ENCODE peak calls at places on chromosomes 5 and 9, in seven cellular contexts. C, K, M, X, I, B and J are unnamed samples.

GRCh38 chr9:86783884-86784283 is 163.4 kb downstream of the GAS1 start:
- DNase-seq in B (peak; percentile 90), C (no peak), K (no peak), M (no peak), X (no peak), I (no peak), J (no peak)

GRCh38 chr9:96020300-96020821 is 144.9 kb downstream of the ERCC6L2 start:
- DNase-seq in B (no peak), K (no peak), X (no peak), C (no peak), M (peak; percentile 56), I (no peak), J (no peak)

GRCh38 chr9:107899961-107900330 is 410.4 kb upstream of the KLF4 start:
- DNase-seq in X (no peak), B (no peak), I (no peak), K (no peak), M (no peak), C (no peak), J (no peak)

GRCh38 chr5:173256800-173257199 is 21.8 kb upstream of the NKX2-5 start:
- DNase-seq in C (no peak), X (no peak), B (no peak), M (no peak), I (no peak), K (no peak), J (no peak)

GRCh38 chr9:15104826-15105420 is 194.7 kb upstream of the FREM1 start:
- DNase-seq in K (peak; percentile 10), C (peak; percentile 11), I (no peak), X (peak; percentile 66), M (no peak), B (peak; percentile 46), J (no peak)

GRCh38 chr9:38413283-38413682 is 11.0 kb downstream of the IGFBPL1 start:
- DNase-seq in X (no peak), B (no peak), M (no peak), I (no peak), K (no peak), C (no peak), J (no peak)

GRCh38 chr5:112063878-112064615 is 307.1 kb upstream of the NREP start:
- DNase-seq in X (no peak), B (no peak), K (no peak), C (no peak), I (no peak), M (no peak), J (no peak)

GRCh38 chr5:72314571-72315172 is 5.4 kb downstream of the MRPS27 start:
- DNase-seq in M (no peak), B (peak; percentile 82), I (peak; percentile 55), X (no peak), K (no peak), C (no peak), J (no peak)

GRCh38 chr5:4229414-4229813 is 633.8 kb downstream of the IRX1 start:
- DNase-seq in I (no peak), C (no peak), X (no peak), K (no peak), M (no peak), B (no peak), J (no peak)

GRCh38 chr5:14035859-14036440 is 91.5 kb upstream of the DNAH5 start:
- DNase-seq in C (no peak), B (peak; percentile 100), I (peak; percentile 46), K (no peak), M (no peak), X (peak; percentile 85), J (peak; percentile 99)

GRCh38 chr5:1155191-1156032 is 43.5 kb upstream of the SLC12A7 start:
- DNase-seq in I (no peak), B (no peak), M (no peak), K (no peak), C (no peak), X (no peak), J (no peak)

GRCh38 chr5:180204420-180204819 is 4.6 kb downstream of the RASGEF1C start:
- DNase-seq in B (no peak), I (no peak), C (no peak), X (no peak), K (no peak), M (no peak), J (no peak)

GRCh38 chr9:77999231-77999631 is 32.4 kb downstream of the GNAQ start:
- DNase-seq in X (no peak), I (no peak), B (peak; percentile 35), M (no peak), C (no peak), K (no peak), J (no peak)

GRCh38 chr5:78690593-78690972 is 42.0 kb upstream of the LHFPL2 start:
- DNase-seq in X (peak; percentile 47), K (no peak), C (no peak), M (no peak), I (no peak), B (no peak), J (no peak)

GRCh38 chr9:18976368-18977238 is 56.4 kb downstream of the SAXO1 start:
- DNase-seq in B (peak; percentile 92), M (no peak), K (no peak), C (no peak), X (no peak), I (no peak), J (peak; percentile 71)

GRCh38 chr5:116068028-116068632 is 16.7 kb upstream of the COMMD10 start:
- DNase-seq in B (peak; percentile 72), I (peak; percentile 38), C (peak; percentile 17), M (no peak), K (peak; percentile 5), X (no peak), J (peak; percentile 3)

GRCh38 chr5:139190125-139190524 is 8.0 kb downstream of the SIL1 start:
- DNase-seq in K (no peak), I (no peak), C (no peak), B (peak; percentile 95), M (no peak), X (no peak), J (no peak)

GRCh38 chr5:141811287-141812155 is 66.7 kb downstream of the PCDH1 start:
- DNase-seq in K (peak; percentile 60), C (peak; percentile 6), I (no peak), M (no peak), X (peak; percentile 89), B (no peak), J (no peak)

GRCh38 chr5:138032572-138033274 is at the start of gene FAM13B:
- DNase-seq in I (peak; percentile 79), B (peak; percentile 48), M (peak; percentile 93), K (peak; percentile 50), X (peak; percentile 95), C (peak; percentile 85), J (peak; percentile 34)

GRCh38 chr5:180332051-180332517 is 21.1 kb downstream of the GFPT2 start:
- DNase-seq in X (peak; percentile 95), M (no peak), C (no peak), K (no peak), B (no peak), I (peak; percentile 68), J (no peak)